ENCODE peak calls at places on chromosomes 16 and 17, in six cellular contexts. V is breast epithelium, I is transverse colon, Y is HCT116, Q is esophagus muscularis mucosa, B is H1. K is an unnamed sample.

GRCh38 chr16:27242398-27242797 is 26.2 kb downstream of the NSMCE1 start:
- DNase-seq in Y (no peak), I (no peak), V (no peak), B (no peak), Q (no peak), K (no peak)

GRCh38 chr17:30238387-30239088 is 3.0 kb upstream of the SLC6A4 start:
- DNase-seq in I (no peak), Y (no peak), V (no peak), B (peak; percentile 66), Q (no peak), K (no peak)

GRCh38 chr16:57284206-57284951 is at the start of gene PLLP:
- DNase-seq in Y (no peak), V (no peak), I (peak; percentile 59), B (peak; percentile 87), Q (no peak), K (no peak)

GRCh38 chr16:11400076-11400475 is 54.8 kb downstream of the RMI2 start:
- DNase-seq in V (no peak), Q (no peak), Y (no peak), I (no peak), B (no peak), K (no peak)

GRCh38 chr17:74116087-74116717 is 87.3 kb upstream of the RPL38 start:
- DNase-seq in V (no peak), B (no peak), I (no peak), Y (no peak), Q (no peak), K (no peak)

GRCh38 chr16:80894091-80894490 is 89.7 kb upstream of the CDYL2 start:
- DNase-seq in Q (peak; percentile 5), V (no peak), Y (no peak), I (no peak), B (no peak), K (no peak)

GRCh38 chr17:55320594-55321506 is 56.1 kb downstream of the HLF start:
- DNase-seq in B (no peak), V (peak; percentile 96), I (no peak), Y (no peak), Q (no peak), K (no peak)

GRCh38 chr17:62576382-62576781 is 51.1 kb upstream of the MRC2 start:
- DNase-seq in B (no peak), I (no peak), V (no peak), Y (no peak), Q (no peak), K (no peak)

GRCh38 chr16:79595261-79595660 is 5.3 kb downstream of the MAF start:
- DNase-seq in Q (no peak), B (no peak), Y (no peak), I (no peak), V (no peak), K (no peak)

GRCh38 chr17:60107526-60108257 is 29.0 kb upstream of the HEATR6 start:
- DNase-seq in I (no peak), V (no peak), Y (no peak), Q (no peak), B (no peak), K (no peak)

GRCh38 chr16:88686439-88687253 is at the start of gene SNAI3:
- DNase-seq in B (peak; percentile 98), I (peak; percentile 95), Q (no peak), V (peak; percentile 81), Y (peak; percentile 51), K (no peak)

GRCh38 chr17:75783069-75783783 is 1.4 kb upstream of the UNK start:
- DNase-seq in Y (peak; percentile 80), V (no peak), I (no peak), Q (no peak), B (no peak), K (no peak)

GRCh38 chr16:1946495-1947368 is 3.7 kb upstream of the MSRB1 start:
- DNase-seq in B (no peak), I (no peak), Y (no peak), Q (no peak), V (no peak), K (no peak)

GRCh38 chr16:68987734-68988457 is 117.6 kb upstream of the HAS3 start:
- DNase-seq in B (no peak), Y (no peak), Q (peak; percentile 84), I (no peak), V (no peak), K (no peak)

GRCh38 chr17:20234266-20234665 is 225.1 kb downstream of the SPECC1 start:
- DNase-seq in B (no peak), Q (no peak), V (no peak), I (no peak), Y (no peak), K (no peak)

GRCh38 chr17:45973099-45973838 is 25.8 kb upstream of the STH start:
- DNase-seq in Y (no peak), Q (no peak), V (peak; percentile 53), I (peak; percentile 53), B (no peak), K (no peak)

GRCh38 chr17:73203135-73203787 is 10.4 kb downstream of the COG1 start:
- DNase-seq in B (no peak), V (peak; percentile 17), Q (no peak), Y (no peak), I (peak; percentile 76), K (no peak)

GRCh38 chr17:78748730-78749317 is 33.2 kb downstream of the CYTH1 start:
- DNase-seq in B (no peak), Q (no peak), Y (no peak), V (peak; percentile 57), I (peak; percentile 68), K (peak; percentile 93)

DNA sequence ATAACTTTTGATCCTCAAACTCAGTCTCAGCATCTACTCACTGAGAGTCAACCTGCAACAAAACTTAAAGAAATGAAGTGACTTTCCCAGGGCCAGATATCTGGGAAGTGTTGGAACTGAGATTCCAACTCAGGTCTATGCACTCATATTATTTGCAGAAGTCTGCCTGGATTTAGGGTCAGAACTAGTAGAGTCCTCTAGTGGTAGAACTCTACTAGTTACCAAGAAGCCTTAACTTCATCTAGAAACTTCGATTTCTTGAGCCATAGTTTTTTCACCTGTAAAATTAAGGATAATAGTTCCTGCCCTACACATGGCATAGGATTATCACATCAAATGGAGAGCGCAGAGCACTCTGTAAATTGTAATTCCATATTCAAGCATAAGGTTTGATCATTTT is 23.4 kb upstream of the KRT24 start:
- DNase-seq in Q (no peak), B (no peak), Y (peak; percentile 16), V (no peak), I (no peak), K (no peak)
- TF ChIP-seq CTCF in Q (peak; percentile 48), B (peak; percentile 22), Y (peak; percentile 43), V (no peak), I (peak; percentile 14), K (no peak)

GRCh38 chr17:77432791-77433190 is 292.0 kb downstream of the SEC14L1 start:
- DNase-seq in V (no peak), B (no peak), Q (no peak), I (no peak), Y (no peak), K (no peak)
- TF ChIP-seq POLR2AphosphoS5 in V (no peak), B (no peak), Q (no peak), I (no peak), Y (no peak), K (no peak)

GRCh38 chr16:70158261-70158939 is 15.2 kb upstream of the CLEC18C start:
- DNase-seq in B (no peak), V (no peak), Y (no peak), Q (peak; percentile 91), I (no peak), K (no peak)
- TF ChIP-seq CTCF in B (no peak), V (no peak), Y (peak; percentile 24), Q (no peak), I (no peak), K (no peak)

GRCh38 chr16:67528870-67529638 is 425 bp downstream of the RIPOR1 start:
- DNase-seq in B (peak; percentile 71), I (peak; percentile 48), Y (no peak), V (no peak), Q (no peak), K (no peak)
- TF ChIP-seq POLR2AphosphoS5 in B (no peak), I (no peak), Y (peak; percentile 68), V (no peak), Q (peak; percentile 68), K (peak; percentile 2)

GRCh38 chr17:69286257-69286656 is 40.7 kb downstream of the ABCA5 start:
- DNase-seq in V (no peak), Q (no peak), I (no peak), Y (no peak), B (no peak), K (no peak)
- TF ChIP-seq CTCF in V (no peak), Q (no peak), I (no peak), Y (no peak), B (no peak), K (no peak)

GRCh38 chr16:30651124-30652004 is 604 bp downstream of the PRR14 start:
- DNase-seq in V (no peak), Y (no peak), Q (peak; percentile 93), B (peak; percentile 80), I (peak; percentile 80), K (no peak)
- TF ChIP-seq POLR2AphosphoS5 in V (no peak), Y (peak; percentile 73), Q (no peak), B (no peak), I (no peak), K (peak; percentile 11)

K was measured in vagina.